ENCODE peak calls at places on chromosomes 5 and 9, in five cellular contexts. U is M059J, P is left ventricle myocardium inferior, R is NCI-H82, J is T-helper 1 cell. Y is an unnamed sample.

GRCh38 chr9:108286807-108287206 is 569.0 kb downstream of the ACTL7B start:
- DNase-seq in U (no peak), P (no peak), R (no peak), J (no peak), Y (no peak)

GRCh38 chr9:126097679-126098078 is 228.9 kb upstream of the MVB12B start:
- DNase-seq in U (no peak), P (no peak), R (no peak), J (no peak), Y (no peak)

GRCh38 chr5:385321-385720 is 57.7 kb upstream of the EXOC3 start:
- DNase-seq in U (no peak), P (no peak), R (no peak), J (no peak), Y (no peak)

GRCh38 chr9:114911167-114911821 is 19.1 kb downstream of the TNFSF8 start:
- DNase-seq in U (peak), P (no peak), R (peak), J (no peak), Y (peak)

GRCh38 chr9:82720515-82720914 is 342.4 kb downstream of the RASEF start:
- DNase-seq in U (no peak), P (no peak), R (no peak), J (no peak), Y (no peak)

GRCh38 chr9:105437704-105438103 is 10.1 kb upstream of the FSD1L start:
- DNase-seq in U (no peak), P (no peak), R (peak), J (no peak), Y (no peak)

GRCh38 chr5:62421414-62421813 is 8.9 kb downstream of the IPO11 start:
- DNase-seq in U (no peak), P (no peak), R (no peak), J (no peak), Y (no peak)

GRCh38 chr5:150486402-150487198 is 21.3 kb upstream of the NDST1 start:
- DNase-seq in U (peak), P (peak), R (peak), J (peak), Y (peak)

GRCh38 chr9:19788614-19789271 is at the start of gene SLC24A2:
- DNase-seq in U (no peak), P (no peak), R (peak), J (no peak), Y (no peak)

GRCh38 chr9:111582888-111583287 is 16.6 kb downstream of the PTGR1 start:
- DNase-seq in U (peak), P (no peak), R (no peak), J (no peak), Y (no peak)

GRCh38 chr9:115136379-115136778 is 18.4 kb upstream of the TNC start:
- DNase-seq in U (no peak), P (no peak), R (no peak), J (no peak), Y (no peak)